ENCODE peak calls at places on chromosomes 2 and 18, in seven cellular contexts. One of them, this sample, is unnamed.

GRCh38 chr18:48687694-48688042 is 148.8 kb downstream of the CTIF start:
- DNase-seq in activated naive CD8-positive, alpha-beta T cell treated with anti-CD3 and anti-CD28 coated beads for 36 hours: no peak
- DNase-seq in Right ventricle myocardium superior: no peak
- DNase-seq in activated CD8-positive, alpha-beta T cell treated with anti-CD3 and anti-CD28 coated beads, Interleukin-2, amount 10 ng/mL, durations not matched to agents 7 days and 5 days: no peak
- DNase-seq in substantia nigra: no peak
- DNase-seq in tibial artery: no peak
- DNase-seq in Peyer's patch: no peak
- DNase-seq in this sample: no peak

GRCh38 chr18:78948221-78948620 is 31.4 kb upstream of the SALL3 start:
- DNase-seq in Peyer's patch: no peak
- DNase-seq in activated naive CD8-positive, alpha-beta T cell treated with anti-CD3 and anti-CD28 coated beads for 36 hours: no peak
- DNase-seq in substantia nigra: no peak
- DNase-seq in tibial artery: no peak
- DNase-seq in activated CD8-positive, alpha-beta T cell treated with anti-CD3 and anti-CD28 coated beads, Interleukin-2, amount 10 ng/mL, durations not matched to agents 7 days and 5 days: no peak
- DNase-seq in Right ventricle myocardium superior: no peak
- DNase-seq in this sample: no peak

GRCh38 chr2:190036071-190036470 is 26.5 kb downstream of the MSTN start:
- DNase-seq in Right ventricle myocardium superior: no peak
- DNase-seq in substantia nigra: no peak
- DNase-seq in Peyer's patch: no peak
- DNase-seq in activated CD8-positive, alpha-beta T cell treated with anti-CD3 and anti-CD28 coated beads, Interleukin-2, amount 10 ng/mL, durations not matched to agents 7 days and 5 days: no peak
- DNase-seq in tibial artery: no peak
- DNase-seq in activated naive CD8-positive, alpha-beta T cell treated with anti-CD3 and anti-CD28 coated beads for 36 hours: no peak
- DNase-seq in this sample: no peak

GRCh38 chr2:172806426-172807008 is 70.9 kb downstream of the RAPGEF4 start:
- DNase-seq in activated naive CD8-positive, alpha-beta T cell treated with anti-CD3 and anti-CD28 coated beads for 36 hours: no peak
- DNase-seq in activated CD8-positive, alpha-beta T cell treated with anti-CD3 and anti-CD28 coated beads, Interleukin-2, amount 10 ng/mL, durations not matched to agents 7 days and 5 days: peak
- DNase-seq in Peyer's patch: no peak
- DNase-seq in Right ventricle myocardium superior: no peak
- DNase-seq in tibial artery: no peak
- DNase-seq in substantia nigra: no peak
- DNase-seq in this sample: no peak

GRCh38 chr18:21300616-21301200 is 58.7 kb downstream of the GREB1L start:
- DNase-seq in activated naive CD8-positive, alpha-beta T cell treated with anti-CD3 and anti-CD28 coated beads for 36 hours: no peak
- DNase-seq in activated CD8-positive, alpha-beta T cell treated with anti-CD3 and anti-CD28 coated beads, Interleukin-2, amount 10 ng/mL, durations not matched to agents 7 days and 5 days: no peak
- DNase-seq in Peyer's patch: no peak
- DNase-seq in tibial artery: no peak
- DNase-seq in substantia nigra: no peak
- DNase-seq in Right ventricle myocardium superior: no peak
- DNase-seq in this sample: no peak

GRCh38 chr2:182855376-182855775 is 11.1 kb downstream of the FRZB start:
- DNase-seq in substantia nigra: no peak
- DNase-seq in Peyer's patch: no peak
- DNase-seq in Right ventricle myocardium superior: no peak
- DNase-seq in activated CD8-positive, alpha-beta T cell treated with anti-CD3 and anti-CD28 coated beads, Interleukin-2, amount 10 ng/mL, durations not matched to agents 7 days and 5 days: no peak
- DNase-seq in tibial artery: no peak
- DNase-seq in activated naive CD8-positive, alpha-beta T cell treated with anti-CD3 and anti-CD28 coated beads for 36 hours: no peak
- DNase-seq in this sample: no peak

GRCh38 chr2:164388511-164388910 is 232.8 kb downstream of the GRB14 start:
- DNase-seq in activated naive CD8-positive, alpha-beta T cell treated with anti-CD3 and anti-CD28 coated beads for 36 hours: no peak
- DNase-seq in activated CD8-positive, alpha-beta T cell treated with anti-CD3 and anti-CD28 coated beads, Interleukin-2, amount 10 ng/mL, durations not matched to agents 7 days and 5 days: no peak
- DNase-seq in substantia nigra: no peak
- DNase-seq in Peyer's patch: no peak
- DNase-seq in tibial artery: no peak
- DNase-seq in Right ventricle myocardium superior: no peak
- DNase-seq in this sample: no peak

GRCh38 chr2:138061961-138062360 is 97.7 kb downstream of the HNMT start:
- DNase-seq in Right ventricle myocardium superior: no peak
- DNase-seq in Peyer's patch: no peak
- DNase-seq in activated CD8-positive, alpha-beta T cell treated with anti-CD3 and anti-CD28 coated beads, Interleukin-2, amount 10 ng/mL, durations not matched to agents 7 days and 5 days: no peak
- DNase-seq in activated naive CD8-positive, alpha-beta T cell treated with anti-CD3 and anti-CD28 coated beads for 36 hours: no peak
- DNase-seq in tibial artery: no peak
- DNase-seq in substantia nigra: no peak
- DNase-seq in this sample: no peak

GRCh38 chr2:200736646-200737274 is 75.0 kb upstream of the BZW1 start:
- DNase-seq in Right ventricle myocardium superior: no peak
- DNase-seq in Peyer's patch: no peak
- DNase-seq in activated naive CD8-positive, alpha-beta T cell treated with anti-CD3 and anti-CD28 coated beads for 36 hours: no peak
- DNase-seq in substantia nigra: no peak
- DNase-seq in tibial artery: no peak
- DNase-seq in activated CD8-positive, alpha-beta T cell treated with anti-CD3 and anti-CD28 coated beads, Interleukin-2, amount 10 ng/mL, durations not matched to agents 7 days and 5 days: no peak
- DNase-seq in this sample: no peak

GRCh38 chr2:48714240-48714639 is 41.3 kb downstream of the LHCGR start:
- DNase-seq in Right ventricle myocardium superior: no peak
- DNase-seq in Peyer's patch: no peak
- DNase-seq in activated naive CD8-positive, alpha-beta T cell treated with anti-CD3 and anti-CD28 coated beads for 36 hours: no peak
- DNase-seq in substantia nigra: no peak
- DNase-seq in tibial artery: no peak
- DNase-seq in activated CD8-positive, alpha-beta T cell treated with anti-CD3 and anti-CD28 coated beads, Interleukin-2, amount 10 ng/mL, durations not matched to agents 7 days and 5 days: no peak
- DNase-seq in this sample: no peak

GRCh38 chr18:38575648-38576047 is 1010.0 kb upstream of the CELF4 start:
- DNase-seq in substantia nigra: no peak
- DNase-seq in activated CD8-positive, alpha-beta T cell treated with anti-CD3 and anti-CD28 coated beads, Interleukin-2, amount 10 ng/mL, durations not matched to agents 7 days and 5 days: no peak
- DNase-seq in Peyer's patch: no peak
- DNase-seq in Right ventricle myocardium superior: no peak
- DNase-seq in activated naive CD8-positive, alpha-beta T cell treated with anti-CD3 and anti-CD28 coated beads for 36 hours: no peak
- DNase-seq in tibial artery: no peak
- DNase-seq in this sample: no peak

GRCh38 chr18:33157893-33158292 is 282.6 kb downstream of the CCDC178 start:
- DNase-seq in activated CD8-positive, alpha-beta T cell treated with anti-CD3 and anti-CD28 coated beads, Interleukin-2, amount 10 ng/mL, durations not matched to agents 7 days and 5 days: no peak
- DNase-seq in substantia nigra: no peak
- DNase-seq in tibial artery: no peak
- DNase-seq in Right ventricle myocardium superior: no peak
- DNase-seq in activated naive CD8-positive, alpha-beta T cell treated with anti-CD3 and anti-CD28 coated beads for 36 hours: no peak
- DNase-seq in Peyer's patch: no peak
- DNase-seq in this sample: no peak

GRCh38 chr2:55609931-55610578 is 7.4 kb downstream of the PPP4R3B start:
- DNase-seq in Peyer's patch: no peak
- DNase-seq in tibial artery: no peak
- DNase-seq in activated CD8-positive, alpha-beta T cell treated with anti-CD3 and anti-CD28 coated beads, Interleukin-2, amount 10 ng/mL, durations not matched to agents 7 days and 5 days: no peak
- DNase-seq in Right ventricle myocardium superior: no peak
- DNase-seq in activated naive CD8-positive, alpha-beta T cell treated with anti-CD3 and anti-CD28 coated beads for 36 hours: no peak
- DNase-seq in substantia nigra: no peak
- DNase-seq in this sample: no peak

GRCh38 chr2:104936504-104936903 is 82.6 kb downstream of the POU3F3 start:
- DNase-seq in Peyer's patch: no peak
- DNase-seq in tibial artery: no peak
- DNase-seq in activated CD8-positive, alpha-beta T cell treated with anti-CD3 and anti-CD28 coated beads, Interleukin-2, amount 10 ng/mL, durations not matched to agents 7 days and 5 days: no peak
- DNase-seq in Right ventricle myocardium superior: no peak
- DNase-seq in substantia nigra: no peak
- DNase-seq in activated naive CD8-positive, alpha-beta T cell treated with anti-CD3 and anti-CD28 coated beads for 36 hours: no peak
- DNase-seq in this sample: no peak

GRCh38 chr2:196598846-196599245 is 40.7 kb upstream of the CCDC150 start:
- DNase-seq in Right ventricle myocardium superior: no peak
- DNase-seq in activated CD8-positive, alpha-beta T cell treated with anti-CD3 and anti-CD28 coated beads, Interleukin-2, amount 10 ng/mL, durations not matched to agents 7 days and 5 days: no peak
- DNase-seq in Peyer's patch: no peak
- DNase-seq in tibial artery: no peak
- DNase-seq in activated naive CD8-positive, alpha-beta T cell treated with anti-CD3 and anti-CD28 coated beads for 36 hours: no peak
- DNase-seq in substantia nigra: no peak
- DNase-seq in this sample: no peak

GRCh38 chr2:231191896-231192872 is 6.2 kb upstream of the ARMC9 start:
- DNase-seq in substantia nigra: no peak
- DNase-seq in activated CD8-positive, alpha-beta T cell treated with anti-CD3 and anti-CD28 coated beads, Interleukin-2, amount 10 ng/mL, durations not matched to agents 7 days and 5 days: no peak
- DNase-seq in Right ventricle myocardium superior: peak
- DNase-seq in tibial artery: peak
- DNase-seq in activated naive CD8-positive, alpha-beta T cell treated with anti-CD3 and anti-CD28 coated beads for 36 hours: no peak
- DNase-seq in Peyer's patch: no peak
- DNase-seq in this sample: peak

This sample was measured in mucosa of descending colon.